ENCODE peak calls at places on chromosomes 6 and 20, in six cellular contexts. A is right lobe of liver; M is NCI-H1417 treated with DMSO at 0.1 percent for 48 hours; B is stimulated activated CD8-positive, alpha-beta memory T cell treated with anti-CD3 and anti-CD28 coated beads, Interleukin-7, amount 100 ng/mL, for 4 hours; C is LoVo; I is activated B cell treated with CpG ODN at 0.5 μM for 24 hours. X is an unnamed sample.
A peak's percentile ranks its signal among the peaks of the same experiment; 100 is the strongest.

GRCh38 chr20:17809714-17810631 is 110.2 kb downstream of the BANF2 start:
- DNase-seq in A (peak; percentile 39), M (no peak), B (no peak), C (no peak), I (no peak), X (no peak)

GRCh38 chr6:4413073-4413472 is 277.7 kb upstream of the ECI2 start:
- DNase-seq in A (no peak), M (no peak), B (no peak), C (no peak), I (no peak), X (peak; percentile 29)

GRCh38 chr6:140809694-140810101 is 1323.0 kb upstream of the GJE1 start:
- DNase-seq in A (no peak), M (no peak), B (no peak), C (no peak), I (no peak), X (no peak)

GRCh38 chr20:58312836-58313235 is 3.3 kb downstream of the RAB22A start:
- DNase-seq in A (no peak), M (no peak), B (no peak), C (no peak), I (no peak), X (no peak)

GRCh38 chr6:15770347-15771143 is 107.7 kb upstream of the DTNBP1 start:
- DNase-seq in A (no peak), M (no peak), B (no peak), C (no peak), I (no peak), X (no peak)

GRCh38 chr20:57033994-57034393 is 232.4 kb downstream of the BMP7 start:
- DNase-seq in A (no peak), M (no peak), B (no peak), C (no peak), I (no peak), X (no peak)

GRCh38 chr20:44392088-44392775 is 36.7 kb downstream of the HNF4A start:
- DNase-seq in A (no peak), M (no peak), B (no peak), C (no peak), I (no peak), X (no peak)

GRCh38 chr6:45000833-45001232 is 327.3 kb upstream of the RUNX2 start:
- DNase-seq in A (no peak), M (no peak), B (no peak), C (no peak), I (no peak), X (no peak)

GRCh38 chr6:129748212-129748900 is 38.4 kb upstream of the ARHGAP18 start:
- DNase-seq in A (peak; percentile 51), M (no peak), B (peak; percentile 43), C (peak; percentile 84), I (no peak), X (no peak)

GRCh38 chr20:10225439-10226080 is 6.9 kb downstream of the SNAP25 start:
- DNase-seq in A (no peak), M (no peak), B (no peak), C (no peak), I (no peak), X (peak; percentile 27)

GRCh38 chr6:37187321-37188022 is 17.5 kb downstream of the PIM1 start:
- DNase-seq in A (no peak), M (no peak), B (no peak), C (no peak), I (no peak), X (no peak)

GRCh38 chr20:58389324-58389967 is 417 bp downstream of the VAPB start:
- DNase-seq in A (peak; percentile 50), M (no peak), B (peak; percentile 1), C (peak; percentile 27), I (no peak), X (peak; percentile 71)

GRCh38 chr6:34132486-34133185 is 13.3 kb downstream of the GRM4 start:
- DNase-seq in A (no peak), M (no peak), B (no peak), C (peak; percentile 20), I (no peak), X (peak; percentile 61)

GRCh38 chr6:37122861-37123260 is 47.1 kb upstream of the PIM1 start:
- DNase-seq in A (no peak), M (no peak), B (no peak), C (no peak), I (no peak), X (no peak)

GRCh38 chr6:43851204-43851855 is 81.3 kb downstream of the VEGFA start:
- DNase-seq in A (no peak), M (no peak), B (no peak), C (peak; percentile 25), I (no peak), X (peak; percentile 86)

GRCh38 chr20:34532320-34532719 is 16.1 kb downstream of the DYNLRB1 start:
- DNase-seq in A (no peak), M (no peak), B (no peak), C (no peak), I (no peak), X (no peak)

GRCh38 chr20:20664795-20665194 is 47.6 kb downstream of the RALGAPA2 start:
- DNase-seq in A (no peak), M (peak; percentile 21), B (no peak), C (peak; percentile 24), I (no peak), X (no peak)